ENCODE peak calls at places on chromosomes 11 and 22, in eight cellular contexts. I is NCI-H187 treated with DMSO at 0.1 percent for 48 hours, Z is kidney glomerular epithelial cell, Q is germinal center, L is RCC 7860, X is M059J, O is coronary artery, Y is NCI-H2029. C is an unnamed sample.

GRCh38 chr11:132838621-132839020 is 693.7 kb downstream of the OPCML start:
- DNase-seq in I (no peak), Z (no peak), Q (no peak), L (peak; percentile 26), X (peak; percentile 65), O (no peak), Y (no peak), C (no peak)

GRCh38 chr11:102172127-102172848 is 62.0 kb downstream of the YAP1 start:
- DNase-seq in I (no peak), Z (no peak), Q (no peak), L (no peak), X (peak; percentile 52), O (no peak), Y (no peak), C (no peak)

GRCh38 chr22:50048066-50048765 is 9.9 kb downstream of the TTLL8 start:
- DNase-seq in I (no peak), Z (no peak), Q (no peak), L (no peak), X (no peak), O (no peak), Y (no peak), C (peak; percentile 52)

GRCh38 chr11:3206128-3206921 is 12.3 kb downstream of the MRGPRG start:
- DNase-seq in I (no peak), Z (no peak), Q (no peak), L (no peak), X (no peak), O (no peak), Y (no peak), C (peak; percentile 41)

GRCh38 chr11:10725114-10725906 is 25.7 kb upstream of the CTR9 start:
- DNase-seq in I (no peak), Z (peak; percentile 73), Q (no peak), L (peak; percentile 83), X (peak; percentile 98), O (no peak), Y (no peak), C (no peak)

GRCh38 chr11:106466441-106467190 is 389.2 kb downstream of the AASDHPPT start:
- DNase-seq in I (no peak), Z (peak; percentile 60), Q (no peak), L (peak; percentile 17), X (peak; percentile 77), O (no peak), Y (no peak), C (no peak)

GRCh38 chr11:44562836-44563460 is 2.5 kb upstream of the CD82 start:
- DNase-seq in I (no peak), Z (no peak), Q (no peak), L (no peak), X (no peak), O (no peak), Y (no peak), C (no peak)

GRCh38 chr11:66367561-66368312 is 3.8 kb downstream of the SLC29A2 start:
- DNase-seq in I (no peak), Z (no peak), Q (no peak), L (no peak), X (no peak), O (no peak), Y (no peak), C (peak; percentile 86)

GRCh38 chr22:39482768-39483167 is 19.3 kb upstream of the MIEF1 start:
- DNase-seq in I (no peak), Z (no peak), Q (no peak), L (peak; percentile 4), X (peak; percentile 67), O (no peak), Y (no peak), C (no peak)

GRCh38 chr22:30421695-30422480 is 3.7 kb upstream of the MTFP1 start:
- DNase-seq in I (no peak), Z (no peak), Q (no peak), L (peak; percentile 42), X (peak; percentile 33), O (no peak), Y (no peak), C (no peak)

GRCh38 chr11:61129608-61130523 is 27.6 kb downstream of the CD5 start:
- DNase-seq in I (no peak), Z (no peak), Q (peak; percentile 95), L (peak; percentile 76), X (peak; percentile 97), O (peak; percentile 87), Y (no peak), C (no peak)

GRCh38 chr11:133300666-133301065 is 231.6 kb downstream of the OPCML start:
- DNase-seq in I (no peak), Z (no peak), Q (no peak), L (no peak), X (no peak), O (no peak), Y (no peak), C (no peak)

GRCh38 chr11:84719935-84720577 is 907.1 kb downstream of the DLG2 start:
- DNase-seq in I (no peak), Z (no peak), Q (no peak), L (no peak), X (no peak), O (no peak), Y (no peak), C (no peak)

GRCh38 chr11:118988280-118988679 is 9.7 kb upstream of the CENATAC start:
- DNase-seq in I (no peak), Z (no peak), Q (no peak), L (no peak), X (no peak), O (no peak), Y (no peak), C (no peak)

GRCh38 chr11:28887681-28888080 is 779.5 kb downstream of the METTL15 start:
- DNase-seq in I (no peak), Z (no peak), Q (no peak), L (no peak), X (no peak), O (no peak), Y (no peak), C (no peak)

GRCh38 chr11:69956669-69957190 is 121.4 kb upstream of the ANO1 start:
- DNase-seq in I (no peak), Z (no peak), Q (no peak), L (no peak), X (no peak), O (no peak), Y (no peak), C (peak; percentile 51)

GRCh38 chr11:78256962-78257361 is 68.2 kb downstream of the USP35 start:
- DNase-seq in I (no peak), Z (peak; percentile 37), Q (no peak), L (no peak), X (peak; percentile 84), O (peak; percentile 89), Y (no peak), C (no peak)

GRCh38 chr11:2303627-2304155 is 1.9 kb downstream of the TSPAN32 start:
- DNase-seq in I (no peak), Z (no peak), Q (no peak), L (no peak), X (no peak), O (peak; percentile 70), Y (no peak), C (no peak)

GRCh38 chr11:86999859-87000753 is 37.6 kb upstream of the TMEM135 start:
- DNase-seq in I (no peak), Z (peak; percentile 11), Q (no peak), L (no peak), X (peak; percentile 60), O (no peak), Y (no peak), C (no peak)

GRCh38 chr11:73308963-73309960 is 1.2 kb downstream of the ARHGEF17 start:
- DNase-seq in I (no peak), Z (peak; percentile 92), Q (peak; percentile 30), L (peak; percentile 93), X (peak; percentile 95), O (peak; percentile 98), Y (peak; percentile 30), C (peak; percentile 99)

GRCh38 chr11:125410091-125410490 is 86.0 kb downstream of the FEZ1 start:
- DNase-seq in I (no peak), Z (no peak), Q (no peak), L (no peak), X (peak; percentile 46), O (no peak), Y (no peak), C (no peak)

GRCh38 chr22:17897864-17898263 is 123.6 kb upstream of the BID start:
- DNase-seq in I (no peak), Z (no peak), Q (no peak), L (no peak), X (no peak), O (no peak), Y (peak; percentile 17), C (no peak)

GRCh38 chr22:35540600-35541253 is at the start of gene RASD2:
- DNase-seq in I (no peak), Z (peak; percentile 30), Q (no peak), L (peak; percentile 37), X (peak; percentile 74), O (no peak), Y (no peak), C (no peak)

GRCh38 chr11:119334173-119334930 is at the start of gene RNF26:
- DNase-seq in I (peak; percentile 83), Z (peak; percentile 95), Q (peak; percentile 100), L (peak; percentile 89), X (peak; percentile 98), O (peak; percentile 97), Y (peak; percentile 98), C (peak; percentile 95)

GRCh38 chr11:119169272-119169719 is 771 bp downstream of the NLRX1 start:
- DNase-seq in I (no peak), Z (peak; percentile 7), Q (peak; percentile 42), L (peak; percentile 43), X (peak; percentile 38), O (peak; percentile 84), Y (no peak), C (no peak)

GRCh38 chr11:44578279-44578678 is 12.8 kb downstream of the CD82 start:
- DNase-seq in I (no peak), Z (no peak), Q (no peak), L (no peak), X (no peak), O (no peak), Y (no peak), C (no peak)

GRCh38 chr22:38925571-38926041 is 31.8 kb upstream of the APOBEC3A start:
- DNase-seq in I (no peak), Z (peak; percentile 46), Q (no peak), L (peak; percentile 82), X (peak; percentile 65), O (no peak), Y (no peak), C (no peak)

GRCh38 chr11:134668076-134668475 is 256.0 kb upstream of the B3GAT1 start:
- DNase-seq in I (no peak), Z (no peak), Q (no peak), L (no peak), X (no peak), O (no peak), Y (no peak), C (no peak)

GRCh38 chr11:7451520-7451919 is 33.8 kb upstream of the OLFML1 start:
- DNase-seq in I (no peak), Z (no peak), Q (no peak), L (no peak), X (no peak), O (no peak), Y (no peak), C (no peak)

GRCh38 chr22:35638408-35638807 is 9.8 kb upstream of the APOL6 start:
- DNase-seq in I (no peak), Z (no peak), Q (no peak), L (no peak), X (peak; percentile 26), O (peak; percentile 93), Y (no peak), C (no peak)

GRCh38 chr22:29650370-29650769 is 46.9 kb downstream of the NF2 start:
- DNase-seq in I (no peak), Z (no peak), Q (no peak), L (no peak), X (no peak), O (no peak), Y (no peak), C (no peak)

GRCh38 chr22:42192547-42192946 is 61.9 kb upstream of the CYP2D6 start:
- DNase-seq in I (no peak), Z (no peak), Q (no peak), L (no peak), X (no peak), O (no peak), Y (no peak), C (no peak)

GRCh38 chr11:11876458-11876857 is 34.7 kb downstream of the USP47 start:
- DNase-seq in I (no peak), Z (no peak), Q (no peak), L (no peak), X (peak; percentile 52), O (no peak), Y (peak; percentile 21), C (no peak)

GRCh38 chr11:1078191-1078601 is 3.5 kb downstream of the MUC2 start:
- DNase-seq in I (no peak), Z (no peak), Q (no peak), L (no peak), X (no peak), O (no peak), Y (no peak), C (peak; percentile 91)

C was measured in chondrocyte.